ENCODE peak calls at places on chromosomes 16 and 17, in eight cellular contexts. J is endothelial cell of umbilical vein, H is WERI-Rb-1, W is colonic mucosa, T is right lobe of liver, G is cardiac fibroblast, N is endothelial cell, I is ovary. B is an unnamed sample.
A peak's percentile ranks its signal among the peaks of the same experiment; 100 is the strongest.

GRCh38 chr17:45345246-45345553 is 28.4 kb upstream of the MAP3K14 start:
- DNase-seq in J (no peak), H (no peak), W (no peak), T (peak; percentile 18), G (no peak), N (no peak), I (peak; percentile 42), B (no peak)

GRCh38 chr16:51388516-51388951 is 237.5 kb upstream of the SALL1 start:
- DNase-seq in J (no peak), H (no peak), W (no peak), T (no peak), G (no peak), N (no peak), I (no peak), B (no peak)

GRCh38 chr17:320139-320538 is 32.5 kb downstream of the RPH3AL start:
- DNase-seq in J (no peak), H (peak; percentile 67), W (no peak), T (no peak), G (no peak), N (no peak), I (peak; percentile 25), B (no peak)

GRCh38 chr16:68031951-68032350 is 8.9 kb downstream of the DUS2 start:
- DNase-seq in J (no peak), H (no peak), W (peak; percentile 26), T (no peak), G (peak; percentile 53), N (no peak), I (peak; percentile 5), B (no peak)

GRCh38 chr16:28112908-28113307 is 49.4 kb upstream of the GSG1L start:
- DNase-seq in J (no peak), H (no peak), W (no peak), T (no peak), G (no peak), N (no peak), I (no peak), B (no peak)

GRCh38 chr16:31138621-31139578 is 3.4 kb upstream of the PRSS8 start:
- DNase-seq in J (peak; percentile 76), H (no peak), W (peak; percentile 83), T (no peak), G (peak; percentile 66), N (no peak), I (no peak), B (peak; percentile 65)

GRCh38 chr17:31695456-31696090 is 163.5 kb downstream of the COPRS start:
- DNase-seq in J (no peak), H (no peak), W (no peak), T (no peak), G (peak; percentile 39), N (no peak), I (no peak), B (no peak)

GRCh38 chr16:30997887-30998711 is 12.3 kb downstream of the STX1B start:
- DNase-seq in J (no peak), H (no peak), W (no peak), T (no peak), G (peak; percentile 84), N (no peak), I (no peak), B (no peak)

GRCh38 chr16:58028541-58029070 is 3.1 kb downstream of the MMP15 start:
- DNase-seq in J (no peak), H (no peak), W (no peak), T (no peak), G (no peak), N (no peak), I (no peak), B (no peak)

GRCh38 chr16:71282943-71283342 is 6.3 kb downstream of the CMTR2 start:
- DNase-seq in J (peak; percentile 81), H (no peak), W (no peak), T (no peak), G (no peak), N (no peak), I (no peak), B (no peak)

GRCh38 chr16:84065536-84066132 is 23.0 kb upstream of the SLC38A8 start:
- DNase-seq in J (peak; percentile 56), H (peak; percentile 46), W (peak; percentile 66), T (no peak), G (peak; percentile 74), N (peak; percentile 54), I (peak; percentile 57), B (no peak)

GRCh38 chr16:12119562-12119961 is 143.0 kb downstream of the SNX29 start:
- DNase-seq in J (no peak), H (no peak), W (no peak), T (no peak), G (peak; percentile 32), N (no peak), I (peak; percentile 55), B (no peak)

GRCh38 chr16:4893103-4893862 is 43.7 kb downstream of the PPL start:
- DNase-seq in J (no peak), H (no peak), W (no peak), T (no peak), G (no peak), N (no peak), I (no peak), B (no peak)

GRCh38 chr16:15874745-15875314 is 13.6 kb downstream of the CEP20 start:
- DNase-seq in J (peak; percentile 84), H (peak; percentile 60), W (peak; percentile 62), T (no peak), G (peak; percentile 83), N (peak; percentile 55), I (peak; percentile 60), B (no peak)

GRCh38 chr17:4540224-4541040 is 14.8 kb downstream of the MYBBP1A start:
- DNase-seq in J (no peak), H (no peak), W (no peak), T (no peak), G (no peak), N (peak; percentile 50), I (peak; percentile 41), B (no peak)

GRCh38 chr17:49218941-49219913 is 8.7 kb downstream of the ABI3 start:
- DNase-seq in J (no peak), H (peak; percentile 51), W (no peak), T (peak; percentile 53), G (no peak), N (no peak), I (no peak), B (no peak)

GRCh38 chr16:83915491-83915890 is 16.6 kb downstream of the MLYCD start:
- DNase-seq in J (no peak), H (no peak), W (no peak), T (no peak), G (no peak), N (no peak), I (no peak), B (no peak)

GRCh38 chr17:42251115-42251514 is 25.1 kb downstream of the STAT5B start:
- DNase-seq in J (peak; percentile 41), H (no peak), W (no peak), T (no peak), G (peak; percentile 59), N (no peak), I (no peak), B (no peak)
- TF ChIP-seq CTCF in J (no peak), H (peak; percentile 50), W (no peak), T (peak; percentile 38), G (peak; percentile 49), N (peak; percentile 41), I (no peak), B (no peak)

GRCh38 chr17:80204626-80205468 is 15.3 kb downstream of the SGSH start:
- DNase-seq in J (no peak), H (no peak), W (no peak), T (no peak), G (no peak), N (no peak), I (no peak), B (no peak)

GRCh38 chr17:80208050-80208449 is 12.1 kb downstream of the SGSH start:
- DNase-seq in J (no peak), H (no peak), W (no peak), T (no peak), G (no peak), N (no peak), I (peak; percentile 66), B (no peak)

GRCh38 chr17:80201446-80201845 is 18.7 kb downstream of the SGSH start:
- DNase-seq in J (no peak), H (no peak), W (no peak), T (no peak), G (no peak), N (no peak), I (no peak), B (no peak)

GRCh38 chr17:80202197-80202596 is 17.9 kb downstream of the SGSH start:
- DNase-seq in J (no peak), H (no peak), W (no peak), T (no peak), G (no peak), N (no peak), I (no peak), B (no peak)

GRCh38 chr17:80203448-80204092 is 16.6 kb downstream of the SGSH start:
- DNase-seq in J (no peak), H (no peak), W (no peak), T (no peak), G (no peak), N (no peak), I (no peak), B (no peak)
- TF ChIP-seq CTCF in J (no peak), H (peak; percentile 29), W (no peak), T (no peak), G (no peak), N (no peak), I (no peak), B (no peak)

GRCh38 chr17:78034429-78035091 is 76.1 kb downstream of the TNRC6C start:
- DNase-seq in J (peak; percentile 65), H (no peak), W (no peak), T (no peak), G (peak; percentile 70), N (no peak), I (no peak), B (no peak)

GRCh38 chr17:78027121-78027520 is 68.6 kb downstream of the TNRC6C start:
- DNase-seq in J (no peak), H (no peak), W (no peak), T (no peak), G (no peak), N (no peak), I (no peak), B (no peak)

GRCh38 chr17:78031435-78031834 is 72.9 kb downstream of the TNRC6C start:
- DNase-seq in J (no peak), H (no peak), W (no peak), T (no peak), G (no peak), N (no peak), I (no peak), B (no peak)

GRCh38 chr17:78029697-78030096 is 71.2 kb downstream of the TNRC6C start:
- DNase-seq in J (no peak), H (no peak), W (no peak), T (no peak), G (no peak), N (no peak), I (no peak), B (no peak)

DNA sequence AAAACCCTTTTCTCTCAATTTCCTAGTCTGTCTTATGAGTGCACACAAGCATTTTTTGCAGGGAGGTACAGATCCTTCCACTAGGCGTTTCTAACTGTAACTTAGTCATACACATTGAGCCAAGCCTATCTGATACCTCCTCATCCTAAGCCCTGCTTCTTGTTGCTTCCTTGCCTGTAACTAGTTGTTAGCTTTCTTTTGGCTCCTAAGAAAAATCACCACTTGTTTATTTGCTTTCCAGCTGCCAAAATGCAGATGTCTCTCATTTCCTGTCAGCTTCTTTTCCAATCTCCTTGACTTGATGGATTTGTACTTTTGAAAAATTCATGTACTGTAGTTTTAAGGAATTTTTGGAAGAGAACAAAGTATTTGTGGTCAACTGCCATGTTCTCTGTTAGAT is 73.7 kb downstream of the TNRC6C start:
- DNase-seq in J (no peak), H (no peak), W (no peak), T (no peak), G (peak; percentile 61), N (no peak), I (no peak), B (no peak)
- TF ChIP-seq CTCF in J (no peak), H (no peak), W (no peak), T (no peak), G (no peak), N (no peak), I (no peak), B (no peak)

GRCh38 chr17:57915532-57915931 is 39.7 kb downstream of the CUEDC1 start:
- DNase-seq in J (no peak), H (no peak), W (no peak), T (no peak), G (no peak), N (no peak), I (no peak), B (no peak)
- TF ChIP-seq CTCF in J (no peak), H (no peak), W (no peak), T (no peak), G (no peak), N (no peak), I (no peak), B (no peak)

B was measured in mesothelial cell of epicardium.